ENCODE peak calls at places on chromosomes 12 and 14, in nine cellular contexts. C, D, Q, J, R, S, V, A and L are unnamed samples.

GRCh38 chr14:88476375-88476774 is 78.4 kb downstream of the PTPN21 start:
- DNase-seq in C (no peak), R (no peak), V (no peak), D (no peak), A (peak; percentile 45), Q (peak; percentile 50), J (no peak), S (peak; percentile 40), L (no peak)

GRCh38 chr14:35257809-35258208 is 34.4 kb upstream of the PSMA6 start:
- DNase-seq in J (no peak), V (no peak), S (peak; percentile 42), C (no peak), A (peak; percentile 27), R (peak; percentile 17), Q (peak; percentile 43), D (no peak), L (no peak)

GRCh38 chr12:46470039-46470627 is 97.6 kb upstream of the SLC38A2 start:
- DNase-seq in R (no peak), V (no peak), Q (no peak), A (no peak), S (no peak), J (no peak), C (no peak), D (no peak), L (no peak)

GRCh38 chr14:92589213-92589852 is 75.8 kb downstream of the RIN3 start:
- DNase-seq in S (no peak), J (no peak), Q (peak; percentile 30), R (no peak), V (peak; percentile 49), C (no peak), A (peak; percentile 56), D (peak; percentile 34), L (peak; percentile 11)

GRCh38 chr12:12266389-12266872 is 413 bp downstream of the LRP6 start:
- DNase-seq in R (no peak), V (no peak), C (no peak), A (no peak), J (no peak), Q (no peak), D (no peak), S (no peak), L (no peak)

GRCh38 chr14:89720741-89721315 is 233.7 kb downstream of the EFCAB11 start:
- DNase-seq in Q (peak; percentile 5), R (no peak), A (no peak), S (no peak), C (peak; percentile 63), J (no peak), D (no peak), V (peak; percentile 76), L (peak; percentile 22)

GRCh38 chr12:116547955-116548471 is 11.2 kb upstream of the MAP1LC3B2 start:
- DNase-seq in S (peak; percentile 53), A (no peak), V (peak; percentile 63), R (no peak), C (no peak), J (no peak), Q (peak; percentile 65), D (no peak), L (peak; percentile 50)

GRCh38 chr14:85308531-85309300 is 221.2 kb upstream of the FLRT2 start:
- DNase-seq in V (no peak), C (no peak), Q (no peak), A (no peak), S (no peak), J (no peak), D (no peak), R (peak; percentile 79), L (peak; percentile 56)

GRCh38 chr14:20848316-20848954 is 42.8 kb upstream of the RNASE3 start:
- DNase-seq in C (no peak), Q (peak; percentile 35), A (peak; percentile 95), J (no peak), R (no peak), D (peak; percentile 41), V (no peak), S (peak; percentile 10), L (no peak)

GRCh38 chr14:40374221-40374620 is 942.0 kb upstream of the FBXO33 start:
- DNase-seq in D (no peak), R (no peak), V (no peak), S (no peak), C (no peak), J (no peak), A (no peak), Q (no peak), L (no peak)

GRCh38 chr14:73462078-73462715 is 3.9 kb upstream of the NUMB start:
- DNase-seq in C (no peak), R (peak; percentile 44), S (peak; percentile 37), Q (peak; percentile 54), J (peak; percentile 32), A (no peak), V (no peak), D (peak; percentile 83), L (peak; percentile 48)

GRCh38 chr14:58395815-58396626 is at the start of gene TOMM20L:
- DNase-seq in D (peak; percentile 87), R (peak; percentile 68), S (peak; percentile 26), C (peak; percentile 57), A (peak; percentile 94), J (peak; percentile 71), Q (peak; percentile 59), V (peak; percentile 64), L (peak; percentile 58)

GRCh38 chr14:104293851-104294627 is 155.7 kb downstream of the KIF26A start:
- DNase-seq in D (no peak), A (peak; percentile 29), J (peak; percentile 37), S (no peak), Q (no peak), R (no peak), C (no peak), V (no peak), L (peak; percentile 52)

GRCh38 chr14:104293231-104293841 is 154.9 kb downstream of the KIF26A start:
- DNase-seq in D (no peak), R (no peak), J (peak; percentile 15), Q (no peak), V (no peak), S (no peak), C (no peak), A (peak; percentile 6), L (no peak)

GRCh38 chr14:104295681-104296387 is 157.4 kb downstream of the KIF26A start:
- DNase-seq in D (no peak), V (no peak), J (peak; percentile 20), Q (no peak), A (no peak), C (no peak), R (no peak), S (no peak), L (peak; percentile 29)

GRCh38 chr14:104294983-104295680 is 156.7 kb downstream of the KIF26A start:
- DNase-seq in R (no peak), D (no peak), Q (no peak), J (peak; percentile 18), A (no peak), V (no peak), C (no peak), S (no peak), L (peak; percentile 55)

GRCh38 chr14:104294628-104294982 is 156.2 kb downstream of the KIF26A start:
- DNase-seq in S (no peak), V (no peak), A (no peak), C (no peak), Q (no peak), R (no peak), J (peak; percentile 20), D (no peak), L (no peak)
- H3K36me3 ChIP-seq in S (no peaks in the 10 kb centered on the region), V (no peaks in the 10 kb centered on the region), A (no peaks in the 10 kb centered on the region), C (no peaks in the 10 kb centered on the region), Q (no peaks in the 10 kb centered on the region), R (no peaks in the 10 kb centered on the region), J (no peaks in the 10 kb centered on the region), D (no peaks in the 10 kb centered on the region), L (no peaks in the 10 kb centered on the region)

GRCh38 chr12:15558915-15559528 is 230.2 kb downstream of the EPS8 start:
- DNase-seq in C (no peak), V (no peak), S (peak; percentile 78), D (no peak), J (no peak), R (no peak), A (peak; percentile 73), Q (peak; percentile 84), L (no peak)

GRCh38 chr12:15562263-15562662 is 226.9 kb downstream of the EPS8 start:
- DNase-seq in S (no peak), V (no peak), C (no peak), Q (no peak), R (no peak), A (no peak), D (no peak), J (no peak), L (peak; percentile 32)

DNA sequence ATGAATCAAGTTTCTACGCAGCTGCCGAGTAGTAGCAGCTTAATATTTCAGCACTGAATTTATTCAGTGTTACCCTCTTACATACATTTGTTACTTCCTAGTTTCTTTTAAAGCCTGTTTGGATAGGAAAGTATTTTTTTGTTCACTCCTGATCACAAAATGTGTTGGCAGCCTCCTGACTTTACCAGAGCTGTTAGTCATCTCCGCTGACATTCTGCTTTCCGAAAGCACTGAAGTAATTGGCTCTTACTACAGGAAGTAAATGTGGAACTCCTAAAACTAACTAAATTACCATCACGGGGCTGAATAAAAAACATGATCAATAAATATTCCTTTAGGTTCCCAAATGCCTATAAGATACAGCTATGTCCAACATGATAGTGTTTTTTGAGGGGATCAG is 225.5 kb downstream of the EPS8 start:
- DNase-seq in C (no peak), J (no peak), R (peak; percentile 49), V (no peak), Q (peak; percentile 68), D (no peak), A (no peak), S (peak; percentile 54), L (no peak)
- H3K4me3 ChIP-seq in C (peak overlapping the region; percentile 25), J (peak overlapping the region; percentile 7), R (no peak overlapping the region), V (no peak overlapping the region), Q (no peak overlapping the region), D (no peak overlapping the region), A (no peak overlapping the region), S (no peak overlapping the region), L (no peak overlapping the region)

DNA sequence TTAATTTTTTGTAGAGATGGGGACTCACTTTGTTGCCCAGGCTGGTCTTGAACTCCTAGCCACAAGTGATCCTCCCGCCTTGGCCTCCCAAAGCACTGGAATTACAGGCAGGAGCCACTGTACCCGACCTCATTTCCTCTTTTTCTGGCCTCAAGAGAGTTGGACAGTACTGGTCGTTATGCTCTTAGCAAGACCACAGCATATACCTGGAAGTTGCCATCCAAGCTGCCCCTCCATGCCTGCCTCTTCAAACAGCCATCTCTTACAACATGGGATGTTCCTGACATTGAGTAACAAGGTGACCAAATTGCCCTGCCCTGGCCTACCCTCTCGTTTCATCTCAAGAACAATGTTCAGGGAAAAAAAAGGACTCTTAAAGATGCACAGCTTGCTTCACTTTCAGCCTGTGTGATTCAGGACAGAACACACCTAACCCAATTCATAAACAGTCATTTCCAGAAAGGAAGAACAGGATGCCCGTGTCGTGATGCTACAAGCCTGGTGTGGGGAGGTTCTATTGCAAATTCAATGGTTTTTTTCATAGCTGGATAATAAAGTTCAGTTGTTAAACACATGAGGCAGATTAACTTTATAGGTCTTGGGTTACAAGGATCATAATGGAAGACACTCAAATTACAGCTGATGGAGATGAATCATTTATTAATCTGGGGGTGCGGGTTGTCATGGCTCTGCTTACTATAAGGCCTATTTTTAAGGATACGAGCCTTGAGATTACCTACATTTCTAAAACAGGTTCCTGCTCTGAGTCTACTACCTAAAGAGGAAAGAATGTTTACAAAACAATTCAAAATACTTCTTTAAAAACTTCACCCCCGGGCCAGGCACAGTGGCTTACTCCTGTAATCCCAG is 11.9 kb downstream of the GLTP start:
- DNase-seq in A (no peak), D (no peak), S (no peak), Q (no peak), R (no peak), V (no peak), J (no peak), C (no peak), L (no peak)
- H3K4me1 ChIP-seq in A (peaks cover 19% of the 10 kb centered on the region), D (peaks cover 29% of the 10 kb centered on the region), S (peaks cover 22% of the 10 kb centered on the region), Q (peaks cover 13% of the 10 kb centered on the region), R (peaks cover 12% of the 10 kb centered on the region), V (no peaks in the 10 kb centered on the region), J (peaks cover 9% of the 10 kb centered on the region), C (peaks cover 14% of the 10 kb centered on the region), L (peaks cover 14% of the 10 kb centered on the region)

GRCh38 chr12:110622582-110622981 is 8.7 kb downstream of the TCTN1 start:
- DNase-seq in V (no peak), J (no peak), Q (no peak), D (no peak), R (no peak), C (no peak), A (no peak), S (no peak), L (no peak)
- H3K36me3 ChIP-seq in V (no peaks in the 10 kb centered on the region), J (no peaks in the 10 kb centered on the region), Q (no peaks in the 10 kb centered on the region), D (no peaks in the 10 kb centered on the region), R (no peaks in the 10 kb centered on the region), C (no peaks in the 10 kb centered on the region), A (no peaks in the 10 kb centered on the region), S (no peaks in the 10 kb centered on the region), L (no peaks in the 10 kb centered on the region)